ENCODE peak calls at places on chromosomes 6 and 20, in nine cellular contexts. One of them, this sample, is unnamed. For H3K4me1, the result is how much of the 10 kb centered on the place peaks cover.

GRCh38 chr6:33613794-33614166 is 7.3 kb upstream of the ITPR3 start:
- DNase-seq in transverse colon: peak
- DNase-seq in stomach: peak
- DNase-seq in neural progenitor cell: no peak
- DNase-seq in psoas muscle: peak
- DNase-seq in mammary epithelial cell: peak
- DNase-seq in tibial artery: peak
- DNase-seq in DND-41: no peak
- DNase-seq in aorta: no peak
- DNase-seq in this sample: no peak

GRCh38 chr6:36127462-36128016 is 2.8 kb upstream of the MAPK13 start:
- DNase-seq in mammary epithelial cell: peak
- DNase-seq in DND-41: no peak
- DNase-seq in transverse colon: no peak
- DNase-seq in aorta: peak
- DNase-seq in tibial artery: no peak
- DNase-seq in stomach: peak
- DNase-seq in neural progenitor cell: no peak
- DNase-seq in psoas muscle: peak
- DNase-seq in this sample: no peak

GRCh38 chr20:36028106-36028826 is 59.9 kb downstream of the CNBD2 start:
- DNase-seq in transverse colon: no peak
- DNase-seq in stomach: no peak
- DNase-seq in aorta: no peak
- DNase-seq in mammary epithelial cell: no peak
- DNase-seq in psoas muscle: no peak
- DNase-seq in tibial artery: no peak
- DNase-seq in neural progenitor cell: no peak
- DNase-seq in DND-41: no peak
- DNase-seq in this sample: no peak

GRCh38 chr6:140500864-140501263 is 1126.4 kb upstream of the CITED2 start:
- DNase-seq in transverse colon: no peak
- DNase-seq in neural progenitor cell: no peak
- DNase-seq in aorta: no peak
- DNase-seq in tibial artery: no peak
- DNase-seq in stomach: no peak
- DNase-seq in mammary epithelial cell: no peak
- DNase-seq in DND-41: no peak
- DNase-seq in psoas muscle: no peak
- DNase-seq in this sample: no peak

GRCh38 chr20:49591217-49591865 is 23.4 kb upstream of the PTGIS start:
- DNase-seq in DND-41: no peak
- DNase-seq in transverse colon: no peak
- DNase-seq in aorta: no peak
- DNase-seq in neural progenitor cell: no peak
- DNase-seq in tibial artery: no peak
- DNase-seq in psoas muscle: no peak
- DNase-seq in stomach: no peak
- DNase-seq in mammary epithelial cell: no peak
- DNase-seq in this sample: no peak

GRCh38 chr6:42340516-42340915 is 111.2 kb downstream of the TRERF1 start:
- DNase-seq in stomach: no peak
- DNase-seq in mammary epithelial cell: no peak
- DNase-seq in DND-41: no peak
- DNase-seq in neural progenitor cell: no peak
- DNase-seq in tibial artery: no peak
- DNase-seq in psoas muscle: no peak
- DNase-seq in aorta: no peak
- DNase-seq in transverse colon: no peak
- DNase-seq in this sample: no peak

GRCh38 chr6:137646506-137646905 is 152.3 kb upstream of the OLIG3 start:
- DNase-seq in neural progenitor cell: no peak
- DNase-seq in DND-41: no peak
- DNase-seq in aorta: no peak
- DNase-seq in tibial artery: no peak
- DNase-seq in psoas muscle: no peak
- DNase-seq in stomach: no peak
- DNase-seq in transverse colon: no peak
- DNase-seq in mammary epithelial cell: no peak
- DNase-seq in this sample: no peak

GRCh38 chr6:151916680-151917164 is 109.2 kb downstream of the ESR1 start:
- DNase-seq in DND-41: no peak
- DNase-seq in neural progenitor cell: no peak
- DNase-seq in tibial artery: no peak
- DNase-seq in aorta: no peak
- DNase-seq in psoas muscle: no peak
- DNase-seq in transverse colon: no peak
- DNase-seq in stomach: no peak
- DNase-seq in mammary epithelial cell: peak
- DNase-seq in this sample: no peak

GRCh38 chr6:143139239-143139784 is 78.6 kb downstream of the AIG1 start:
- DNase-seq in stomach: no peak
- DNase-seq in DND-41: no peak
- DNase-seq in neural progenitor cell: no peak
- DNase-seq in mammary epithelial cell: peak
- DNase-seq in psoas muscle: no peak
- DNase-seq in aorta: no peak
- DNase-seq in transverse colon: no peak
- DNase-seq in tibial artery: no peak
- DNase-seq in this sample: no peak

GRCh38 chr6:67544851-67545452 is 1090.1 kb upstream of the ADGRB3 start:
- DNase-seq in stomach: no peak
- DNase-seq in DND-41: no peak
- DNase-seq in tibial artery: no peak
- DNase-seq in aorta: no peak
- DNase-seq in mammary epithelial cell: no peak
- DNase-seq in neural progenitor cell: no peak
- DNase-seq in psoas muscle: no peak
- DNase-seq in transverse colon: no peak
- DNase-seq in this sample: no peak

GRCh38 chr6:143843689-143844405 is 709 bp downstream of the LTV1 start:
- DNase-seq in tibial artery: no peak
- DNase-seq in DND-41: no peak
- DNase-seq in aorta: no peak
- DNase-seq in neural progenitor cell: peak
- DNase-seq in stomach: no peak
- DNase-seq in transverse colon: no peak
- DNase-seq in mammary epithelial cell: no peak
- DNase-seq in psoas muscle: no peak
- DNase-seq in this sample: no peak

GRCh38 chr6:6918216-6918983 is 189.4 kb upstream of the RREB1 start:
- DNase-seq in neural progenitor cell: no peak
- DNase-seq in stomach: no peak
- DNase-seq in mammary epithelial cell: peak
- DNase-seq in DND-41: peak
- DNase-seq in transverse colon: no peak
- DNase-seq in aorta: no peak
- DNase-seq in tibial artery: no peak
- DNase-seq in psoas muscle: no peak
- DNase-seq in this sample: peak

GRCh38 chr6:154267508-154268106 is 89.0 kb downstream of the IPCEF1 start:
- DNase-seq in transverse colon: no peak
- DNase-seq in neural progenitor cell: no peak
- DNase-seq in aorta: no peak
- DNase-seq in psoas muscle: no peak
- DNase-seq in DND-41: peak
- DNase-seq in stomach: no peak
- DNase-seq in tibial artery: no peak
- DNase-seq in mammary epithelial cell: no peak
- DNase-seq in this sample: peak

GRCh38 chr6:42313038-42313437 is 95.4 kb upstream of the MRPS10 start:
- DNase-seq in neural progenitor cell: no peak
- DNase-seq in psoas muscle: no peak
- DNase-seq in tibial artery: no peak
- DNase-seq in transverse colon: no peak
- DNase-seq in aorta: no peak
- DNase-seq in stomach: no peak
- DNase-seq in mammary epithelial cell: no peak
- DNase-seq in DND-41: no peak
- DNase-seq in this sample: no peak

GRCh38 chr20:37573626-37574198 is 46.0 kb upstream of the BLCAP start:
- DNase-seq in DND-41: no peak
- DNase-seq in mammary epithelial cell: no peak
- DNase-seq in stomach: peak
- DNase-seq in psoas muscle: no peak
- DNase-seq in transverse colon: no peak
- DNase-seq in neural progenitor cell: no peak
- DNase-seq in tibial artery: peak
- DNase-seq in aorta: no peak
- DNase-seq in this sample: no peak

GRCh38 chr20:47558295-47558694 is 56.6 kb downstream of the NCOA3 start:
- DNase-seq in neural progenitor cell: no peak
- DNase-seq in aorta: no peak
- DNase-seq in mammary epithelial cell: no peak
- DNase-seq in stomach: no peak
- DNase-seq in tibial artery: no peak
- DNase-seq in transverse colon: no peak
- DNase-seq in DND-41: no peak
- DNase-seq in psoas muscle: no peak
- DNase-seq in this sample: no peak

GRCh38 chr20:62625921-62626547 is 16.3 kb upstream of the SLCO4A1 start:
- DNase-seq in mammary epithelial cell: no peak
- DNase-seq in neural progenitor cell: no peak
- DNase-seq in transverse colon: no peak
- DNase-seq in tibial artery: no peak
- DNase-seq in aorta: no peak
- DNase-seq in stomach: no peak
- DNase-seq in DND-41: no peak
- DNase-seq in psoas muscle: no peak
- DNase-seq in this sample: no peak

GRCh38 chr20:62629864-62630470 is 12.3 kb upstream of the SLCO4A1 start:
- DNase-seq in DND-41: no peak
- DNase-seq in stomach: no peak
- DNase-seq in mammary epithelial cell: no peak
- DNase-seq in tibial artery: no peak
- DNase-seq in aorta: no peak
- DNase-seq in transverse colon: no peak
- DNase-seq in psoas muscle: no peak
- DNase-seq in neural progenitor cell: no peak
- DNase-seq in this sample: no peak

GRCh38 chr20:62627901-62628612 is 14.2 kb upstream of the SLCO4A1 start:
- DNase-seq in mammary epithelial cell: no peak
- DNase-seq in neural progenitor cell: no peak
- DNase-seq in aorta: no peak
- DNase-seq in psoas muscle: no peak
- DNase-seq in tibial artery: no peak
- DNase-seq in DND-41: no peak
- DNase-seq in transverse colon: no peak
- DNase-seq in stomach: no peak
- DNase-seq in this sample: no peak

GRCh38 chr20:62631336-62632317 is 10.7 kb upstream of the SLCO4A1 start:
- DNase-seq in tibial artery: no peak
- DNase-seq in aorta: no peak
- DNase-seq in mammary epithelial cell: no peak
- DNase-seq in stomach: no peak
- DNase-seq in DND-41: no peak
- DNase-seq in neural progenitor cell: no peak
- DNase-seq in transverse colon: no peak
- DNase-seq in psoas muscle: no peak
- DNase-seq in this sample: no peak

DNA sequence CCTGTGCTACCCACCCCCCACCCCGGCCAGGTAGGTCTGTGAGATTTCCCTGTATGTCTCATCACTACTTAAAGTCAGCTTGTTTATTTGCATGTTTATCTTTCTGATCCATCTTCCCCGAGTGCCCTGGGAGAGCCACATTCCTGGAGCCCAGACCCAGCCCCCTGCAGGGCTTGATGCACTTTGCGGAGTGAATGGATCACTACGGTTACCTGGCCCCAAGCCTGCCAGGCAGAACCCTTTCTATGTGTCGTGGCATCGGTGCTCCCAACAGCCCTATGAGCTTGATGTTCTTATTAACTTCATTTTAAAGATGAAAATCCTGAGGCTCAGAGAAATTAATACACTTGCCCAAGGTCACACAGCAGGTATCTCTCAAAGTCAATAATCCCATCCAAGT is 13.6 kb upstream of the SLCO4A1 start:
- DNase-seq in DND-41: no peak
- DNase-seq in transverse colon: no peak
- DNase-seq in tibial artery: no peak
- DNase-seq in stomach: no peak
- DNase-seq in neural progenitor cell: no peak
- DNase-seq in aorta: no peak
- DNase-seq in mammary epithelial cell: no peak
- DNase-seq in psoas muscle: no peak
- DNase-seq in this sample: no peak
- H3K27ac ChIP-seq in DND-41: no peak
- H3K27ac ChIP-seq in transverse colon: no peak
- H3K27ac ChIP-seq in tibial artery: no peak
- H3K27ac ChIP-seq in stomach: peak
- H3K27ac ChIP-seq in neural progenitor cell: no peak
- H3K27ac ChIP-seq in aorta: no peak
- H3K27ac ChIP-seq in mammary epithelial cell: no peak
- H3K27ac ChIP-seq in psoas muscle: no peak
- H3K27ac ChIP-seq in this sample: no peak

GRCh38 chr6:25279748-25280616 is 808 bp downstream of the CARMIL1 start:
- DNase-seq in stomach: peak
- DNase-seq in neural progenitor cell: peak
- DNase-seq in tibial artery: peak
- DNase-seq in aorta: peak
- DNase-seq in mammary epithelial cell: peak
- DNase-seq in transverse colon: peak
- DNase-seq in DND-41: no peak
- DNase-seq in psoas muscle: no peak
- DNase-seq in this sample: no peak
- H3K4me1 ChIP-seq in stomach: under half
- H3K4me1 ChIP-seq in neural progenitor cell: under half
- H3K4me1 ChIP-seq in tibial artery: half or more
- H3K4me1 ChIP-seq in aorta: under half
- H3K4me1 ChIP-seq in mammary epithelial cell: under half
- H3K4me1 ChIP-seq in transverse colon: under half
- H3K4me1 ChIP-seq in DND-41: under half
- H3K4me1 ChIP-seq in psoas muscle: under half
- H3K4me1 ChIP-seq in this sample: under half

DNA sequence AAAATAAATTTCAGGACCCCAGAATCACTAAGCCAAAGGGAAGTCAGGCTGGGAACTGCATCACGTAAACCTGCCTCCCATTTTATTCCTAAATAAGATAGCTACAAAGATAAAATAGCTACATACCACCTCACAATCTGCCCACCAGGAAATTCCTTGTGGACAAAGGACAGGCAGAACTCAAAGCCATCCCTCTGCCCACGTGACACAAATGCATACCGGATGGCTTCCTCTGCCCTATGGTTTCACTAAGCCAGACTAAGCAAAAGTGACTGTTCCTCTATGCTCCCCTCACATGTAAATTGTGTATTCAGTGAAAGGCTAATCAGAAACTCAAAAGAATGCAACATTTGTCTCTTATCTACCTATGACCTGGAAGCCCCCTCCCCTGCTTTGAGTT is 15.0 kb downstream of the MBOAT1 start:
- DNase-seq in DND-41: no peak
- DNase-seq in neural progenitor cell: peak
- DNase-seq in tibial artery: no peak
- DNase-seq in psoas muscle: no peak
- DNase-seq in stomach: no peak
- DNase-seq in mammary epithelial cell: no peak
- DNase-seq in transverse colon: no peak
- DNase-seq in aorta: no peak
- DNase-seq in this sample: no peak
- H3K27ac ChIP-seq in DND-41: no peak
- H3K27ac ChIP-seq in neural progenitor cell: no peak
- H3K27ac ChIP-seq in tibial artery: no peak
- H3K27ac ChIP-seq in psoas muscle: no peak
- H3K27ac ChIP-seq in stomach: no peak
- H3K27ac ChIP-seq in mammary epithelial cell: no peak
- H3K27ac ChIP-seq in transverse colon: peak
- H3K27ac ChIP-seq in aorta: no peak
- H3K27ac ChIP-seq in this sample: no peak

GRCh38 chr6:63919556-63920110 is 284.0 kb downstream of the PHF3 start:
- DNase-seq in neural progenitor cell: no peak
- DNase-seq in transverse colon: no peak
- DNase-seq in tibial artery: no peak
- DNase-seq in psoas muscle: no peak
- DNase-seq in mammary epithelial cell: no peak
- DNase-seq in aorta: no peak
- DNase-seq in DND-41: no peak
- DNase-seq in stomach: no peak
- DNase-seq in this sample: no peak
- H3K4me1 ChIP-seq in neural progenitor cell: under half
- H3K4me1 ChIP-seq in transverse colon: under half
- H3K4me1 ChIP-seq in tibial artery: under half
- H3K4me1 ChIP-seq in psoas muscle: under half
- H3K4me1 ChIP-seq in mammary epithelial cell: under half
- H3K4me1 ChIP-seq in aorta: under half
- H3K4me1 ChIP-seq in DND-41: under half
- H3K4me1 ChIP-seq in stomach: under half
- H3K4me1 ChIP-seq in this sample: under half